ENCODE peak calls at places on chromosome 16, in five cellular contexts. One of them, this sample, is unnamed. For H3K36me3, the result is how much of the 10 kb centered on the place peaks cover.

GRCh38 chr16:25256821-25257503 is 683 bp downstream of the ZKSCAN2 start:
- DNase-seq in adrenal gland: peak
- DNase-seq in pancreas: peak
- DNase-seq in heart left ventricle: peak
- DNase-seq in neural progenitor cell: peak
- DNase-seq in this sample: no peak

GRCh38 chr16:27463741-27464662 is 62.0 kb downstream of the IL21R start:
- DNase-seq in adrenal gland: no peak
- DNase-seq in neural progenitor cell: no peak
- DNase-seq in pancreas: no peak
- DNase-seq in heart left ventricle: no peak
- DNase-seq in this sample: no peak

GRCh38 chr16:56931253-56931768 is 631 bp upstream of the HERPUD1 start:
- DNase-seq in neural progenitor cell: peak
- DNase-seq in pancreas: no peak
- DNase-seq in heart left ventricle: no peak
- DNase-seq in adrenal gland: no peak
- DNase-seq in this sample: no peak

GRCh38 chr16:4500283-4500682 is 24.1 kb downstream of the HMOX2 start:
- DNase-seq in heart left ventricle: no peak
- DNase-seq in adrenal gland: peak
- DNase-seq in neural progenitor cell: no peak
- DNase-seq in pancreas: no peak
- DNase-seq in this sample: no peak

GRCh38 chr16:49918257-49918656 is 62.3 kb upstream of the ZNF423 start:
- DNase-seq in heart left ventricle: no peak
- DNase-seq in adrenal gland: no peak
- DNase-seq in pancreas: no peak
- DNase-seq in neural progenitor cell: no peak
- DNase-seq in this sample: no peak

GRCh38 chr16:80027007-80027965 is 426.7 kb upstream of the MAF start:
- DNase-seq in pancreas: peak
- DNase-seq in adrenal gland: peak
- DNase-seq in heart left ventricle: peak
- DNase-seq in neural progenitor cell: no peak
- DNase-seq in this sample: peak

GRCh38 chr16:66293207-66293735 is 73.2 kb upstream of the CDH5 start:
- DNase-seq in heart left ventricle: no peak
- DNase-seq in pancreas: no peak
- DNase-seq in adrenal gland: no peak
- DNase-seq in neural progenitor cell: no peak
- DNase-seq in this sample: no peak

GRCh38 chr16:50304467-50305440 is 38.4 kb downstream of the ADCY7 start:
- DNase-seq in neural progenitor cell: no peak
- DNase-seq in pancreas: no peak
- DNase-seq in heart left ventricle: peak
- DNase-seq in adrenal gland: no peak
- DNase-seq in this sample: no peak

GRCh38 chr16:4058386-4058785 is 57.9 kb downstream of the ADCY9 start:
- DNase-seq in adrenal gland: no peak
- DNase-seq in pancreas: no peak
- DNase-seq in heart left ventricle: no peak
- DNase-seq in neural progenitor cell: no peak
- DNase-seq in this sample: no peak

GRCh38 chr16:62038225-62038624 is 2.0 kb upstream of the CDH8 start:
- DNase-seq in neural progenitor cell: no peak
- DNase-seq in heart left ventricle: no peak
- DNase-seq in adrenal gland: no peak
- DNase-seq in pancreas: no peak
- DNase-seq in this sample: no peak

GRCh38 chr16:1613728-1614225 is 1.6 kb downstream of the CRAMP1 start:
- DNase-seq in neural progenitor cell: peak
- DNase-seq in heart left ventricle: no peak
- DNase-seq in pancreas: no peak
- DNase-seq in adrenal gland: peak
- DNase-seq in this sample: no peak

GRCh38 chr16:52254753-52255152 is 292.2 kb downstream of the TOX3 start:
- DNase-seq in heart left ventricle: no peak
- DNase-seq in neural progenitor cell: no peak
- DNase-seq in adrenal gland: no peak
- DNase-seq in pancreas: no peak
- DNase-seq in this sample: no peak

GRCh38 chr16:83533193-83533592 is 274.6 kb upstream of the HSBP1 start:
- DNase-seq in neural progenitor cell: no peak
- DNase-seq in pancreas: no peak
- DNase-seq in adrenal gland: no peak
- DNase-seq in heart left ventricle: no peak
- DNase-seq in this sample: no peak

GRCh38 chr16:53922805-53923645 is 219.1 kb downstream of the FTO start:
- DNase-seq in adrenal gland: no peak
- DNase-seq in neural progenitor cell: no peak
- DNase-seq in pancreas: no peak
- DNase-seq in heart left ventricle: no peak
- DNase-seq in this sample: no peak

GRCh38 chr16:1488054-1488601 is 616 bp downstream of the PTX4 start:
- DNase-seq in neural progenitor cell: no peak
- DNase-seq in pancreas: no peak
- DNase-seq in heart left ventricle: no peak
- DNase-seq in adrenal gland: no peak
- DNase-seq in this sample: peak

GRCh38 chr16:4611337-4612023 is 3.2 kb downstream of the UBALD1 start:
- DNase-seq in neural progenitor cell: no peak
- DNase-seq in adrenal gland: no peak
- DNase-seq in heart left ventricle: no peak
- DNase-seq in pancreas: no peak
- DNase-seq in this sample: no peak

DNA sequence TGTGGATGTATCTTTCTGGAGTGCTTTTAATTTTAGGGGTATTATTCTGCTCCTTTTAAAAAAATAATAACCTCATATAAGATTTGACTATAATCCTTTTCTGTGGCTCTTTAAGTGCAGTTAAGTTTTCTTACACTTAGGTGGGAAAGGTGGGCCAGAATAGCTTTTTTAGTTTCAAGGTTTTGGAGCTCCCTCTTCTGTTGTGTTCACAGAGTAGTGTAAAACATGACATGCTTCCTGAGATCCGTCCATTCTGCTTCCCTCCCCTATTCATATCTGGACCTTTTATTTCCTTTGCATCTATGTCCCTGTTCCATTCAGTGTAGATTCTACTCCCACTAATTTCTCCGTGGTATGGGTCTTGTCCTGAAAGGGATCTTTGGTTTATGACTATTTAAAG is 12.8 kb downstream of the LRRC36 start:
- DNase-seq in heart left ventricle: no peak
- DNase-seq in neural progenitor cell: no peak
- DNase-seq in adrenal gland: no peak
- DNase-seq in pancreas: no peak
- DNase-seq in this sample: no peak
- TF ChIP-seq CTCF in heart left ventricle: no peak
- TF ChIP-seq CTCF in neural progenitor cell: peak
- TF ChIP-seq CTCF in adrenal gland: no peak
- TF ChIP-seq CTCF in pancreas: no peak
- TF ChIP-seq CTCF in this sample: peak

GRCh38 chr16:67869653-67870052 is 3.2 kb upstream of the EDC4 start:
- DNase-seq in neural progenitor cell: no peak
- DNase-seq in heart left ventricle: no peak
- DNase-seq in pancreas: no peak
- DNase-seq in adrenal gland: no peak
- DNase-seq in this sample: no peak

GRCh38 chr16:67864594-67864993 is 8.3 kb upstream of the EDC4 start:
- DNase-seq in pancreas: no peak
- DNase-seq in heart left ventricle: no peak
- DNase-seq in adrenal gland: no peak
- DNase-seq in neural progenitor cell: peak
- DNase-seq in this sample: no peak

GRCh38 chr16:67865318-67865717 is 7.5 kb upstream of the EDC4 start:
- DNase-seq in heart left ventricle: no peak
- DNase-seq in neural progenitor cell: peak
- DNase-seq in adrenal gland: peak
- DNase-seq in pancreas: no peak
- DNase-seq in this sample: no peak

GRCh38 chr16:67871256-67871655 is 1.6 kb upstream of the EDC4 start:
- DNase-seq in adrenal gland: no peak
- DNase-seq in neural progenitor cell: no peak
- DNase-seq in heart left ventricle: no peak
- DNase-seq in pancreas: no peak
- DNase-seq in this sample: no peak

GRCh38 chr16:67868290-67868689 is 4.6 kb upstream of the EDC4 start:
- DNase-seq in neural progenitor cell: no peak
- DNase-seq in adrenal gland: no peak
- DNase-seq in pancreas: peak
- DNase-seq in heart left ventricle: no peak
- DNase-seq in this sample: no peak
- H3K36me3 ChIP-seq in neural progenitor cell: under half
- H3K36me3 ChIP-seq in adrenal gland: under half
- H3K36me3 ChIP-seq in pancreas: under half
- H3K36me3 ChIP-seq in heart left ventricle: half or more
- H3K36me3 ChIP-seq in this sample: under half

DNA sequence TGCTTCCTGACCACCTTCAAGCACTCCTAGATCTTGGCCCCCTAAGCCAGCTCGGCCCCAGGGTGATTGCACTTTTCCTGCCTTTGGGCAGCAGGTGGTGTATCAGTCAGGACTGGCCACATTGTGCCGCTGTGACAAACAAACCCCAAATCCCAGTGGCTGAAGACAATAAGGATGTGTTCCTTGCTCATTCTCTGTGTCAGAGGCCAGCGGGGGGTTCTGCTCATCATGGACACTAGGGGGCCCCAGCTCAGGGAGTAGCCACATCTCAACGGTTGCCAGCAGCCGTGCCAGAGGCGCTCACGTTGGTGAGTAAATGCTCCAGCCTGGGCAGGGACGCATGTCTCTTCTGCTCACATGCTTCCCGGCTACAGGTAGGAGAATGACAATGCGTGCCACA is 60.4 kb downstream of the ZDHHC7 start:
- DNase-seq in heart left ventricle: no peak
- DNase-seq in neural progenitor cell: no peak
- DNase-seq in pancreas: no peak
- DNase-seq in adrenal gland: no peak
- DNase-seq in this sample: no peak
- TF ChIP-seq CTCF in heart left ventricle: no peak
- TF ChIP-seq CTCF in neural progenitor cell: peak
- TF ChIP-seq CTCF in pancreas: no peak
- TF ChIP-seq CTCF in adrenal gland: no peak
- TF ChIP-seq CTCF in this sample: peak

DNA sequence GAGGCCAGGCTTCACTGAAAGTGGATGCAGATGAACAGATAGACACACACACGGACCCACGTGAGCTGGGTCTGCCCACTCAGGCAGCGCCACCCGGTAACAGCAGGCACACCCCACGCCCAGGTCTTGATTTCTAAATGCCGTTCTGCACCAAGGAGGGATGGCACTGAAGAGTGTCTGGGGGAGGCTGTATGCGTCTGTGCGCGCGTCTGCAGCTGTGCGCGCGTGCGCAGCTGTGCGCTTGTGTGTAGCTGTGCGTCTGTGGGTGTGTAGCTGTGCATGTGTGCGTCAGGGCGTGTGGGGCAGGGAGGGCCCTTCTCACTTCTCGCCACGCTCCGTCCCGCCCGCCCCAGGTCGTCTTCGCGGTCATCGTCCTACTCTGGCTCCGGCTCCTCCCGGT is 15.5 kb upstream of the IL17C start:
- DNase-seq in adrenal gland: no peak
- DNase-seq in heart left ventricle: peak
- DNase-seq in neural progenitor cell: no peak
- DNase-seq in pancreas: no peak
- DNase-seq in this sample: no peak
- H3K36me3 ChIP-seq in adrenal gland: under half
- H3K36me3 ChIP-seq in heart left ventricle: half or more
- H3K36me3 ChIP-seq in neural progenitor cell: under half
- H3K36me3 ChIP-seq in pancreas: under half
- H3K36me3 ChIP-seq in this sample: under half

GRCh38 chr16:81748476-81749198 is 30.5 kb upstream of the PLCG2 start:
- DNase-seq in neural progenitor cell: no peak
- DNase-seq in pancreas: no peak
- DNase-seq in adrenal gland: no peak
- DNase-seq in heart left ventricle: no peak
- DNase-seq in this sample: peak
- TF ChIP-seq CTCF in neural progenitor cell: no peak
- TF ChIP-seq CTCF in pancreas: no peak
- TF ChIP-seq CTCF in adrenal gland: no peak
- TF ChIP-seq CTCF in heart left ventricle: no peak
- TF ChIP-seq CTCF in this sample: peak

GRCh38 chr16:11677959-11678881 is 10.0 kb downstream of the SNN start:
- DNase-seq in adrenal gland: no peak
- DNase-seq in pancreas: no peak
- DNase-seq in heart left ventricle: no peak
- DNase-seq in neural progenitor cell: no peak
- DNase-seq in this sample: peak
- H3K36me3 ChIP-seq in adrenal gland: under half
- H3K36me3 ChIP-seq in pancreas: under half
- H3K36me3 ChIP-seq in heart left ventricle: under half
- H3K36me3 ChIP-seq in neural progenitor cell: under half
- H3K36me3 ChIP-seq in this sample: under half

DNA sequence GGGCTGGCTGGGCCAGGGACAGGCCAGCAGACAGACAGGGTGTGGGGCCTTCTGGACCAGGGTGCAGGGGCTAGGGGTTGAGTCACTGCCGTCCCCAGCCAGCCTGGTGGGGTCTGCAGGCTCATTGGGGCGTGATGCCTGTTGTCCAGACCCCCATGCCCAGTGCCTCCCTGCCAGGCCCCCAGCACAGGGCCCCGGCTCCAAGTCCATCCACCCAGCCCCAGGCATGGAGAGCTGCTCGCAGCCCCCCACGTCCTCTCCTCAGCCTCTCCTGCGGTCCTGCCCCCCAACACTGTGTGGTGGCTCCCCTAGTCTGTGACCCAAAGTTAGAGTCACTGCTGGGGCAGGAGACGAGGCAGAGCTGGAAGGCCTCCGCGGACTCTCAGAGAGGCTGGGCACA is 7.0 kb upstream of the PKMYT1 start:
- DNase-seq in heart left ventricle: no peak
- DNase-seq in adrenal gland: no peak
- DNase-seq in pancreas: no peak
- DNase-seq in neural progenitor cell: no peak
- DNase-seq in this sample: no peak
- TF ChIP-seq CTCF in heart left ventricle: no peak
- TF ChIP-seq CTCF in adrenal gland: no peak
- TF ChIP-seq CTCF in pancreas: no peak
- TF ChIP-seq CTCF in neural progenitor cell: no peak
- TF ChIP-seq CTCF in this sample: no peak

This sample was measured in GM06990.